ENCODE peak calls at places on chromosome 19, in ten cellular contexts. A, W, S, R, Q, K, D, V, T and N are unnamed samples.

GRCh38 chr19:35756373-35757230 is at the start of gene HSPB6:
- DNase-seq in W (peak; percentile 80), V (no peak), D (peak; percentile 51), T (peak; percentile 70), Q (no peak), S (peak; percentile 86), K (no peak), R (no peak), A (no peak), N (peak; percentile 68)

GRCh38 chr19:5850743-5851293 is 431 bp downstream of the FUT3 start:
- DNase-seq in Q (no peak), R (no peak), D (peak; percentile 62), T (no peak), S (no peak), A (peak; percentile 51), K (no peak), V (no peak), W (no peak), N (no peak)

GRCh38 chr19:17654993-17655392 is 33.2 kb downstream of the UNC13A start:
- DNase-seq in S (no peak), A (no peak), T (peak; percentile 48), V (no peak), W (no peak), D (peak; percentile 67), R (peak; percentile 83), Q (no peak), K (no peak), N (no peak)

GRCh38 chr19:55674841-55675660 is at the start of gene EPN1:
- DNase-seq in A (peak; percentile 95), Q (peak; percentile 95), D (peak; percentile 97), V (peak; percentile 96), W (peak; percentile 97), S (peak; percentile 98), R (peak; percentile 100), K (peak; percentile 98), T (peak; percentile 99), N (peak; percentile 98)

GRCh38 chr19:17075860-17076538 is 422 bp downstream of the MYO9B start:
- DNase-seq in T (peak; percentile 82), W (peak; percentile 36), S (peak; percentile 51), Q (no peak), R (peak; percentile 77), D (peak; percentile 55), A (peak; percentile 13), K (peak; percentile 85), V (peak; percentile 35), N (no peak)

GRCh38 chr19:39497850-39498261 is 891 bp upstream of the DLL3 start:
- DNase-seq in V (no peak), T (peak; percentile 89), A (no peak), D (peak; percentile 36), R (peak; percentile 69), Q (no peak), K (no peak), S (no peak), W (no peak), N (peak; percentile 39)

GRCh38 chr19:40178756-40179155 is 12.5 kb upstream of the MAP3K10 start:
- DNase-seq in Q (no peak), W (no peak), S (no peak), K (no peak), D (no peak), A (peak; percentile 39), T (no peak), V (no peak), R (no peak), N (no peak)

GRCh38 chr19:39968789-39969188 is 2.2 kb upstream of the PSMC4 start:
- DNase-seq in S (no peak), R (no peak), D (peak; percentile 16), V (no peak), K (no peak), A (no peak), T (no peak), W (no peak), Q (no peak), N (no peak)

GRCh38 chr19:38831142-38831605 is 420 bp downstream of the ECH1 start:
- DNase-seq in W (peak; percentile 76), D (peak; percentile 88), S (peak; percentile 85), Q (no peak), T (peak; percentile 57), A (peak; percentile 86), V (no peak), R (peak; percentile 69), K (peak; percentile 84), N (peak; percentile 59)

GRCh38 chr19:48469056-48469881 is at the start of gene CYTH2:
- DNase-seq in Q (peak; percentile 100), D (peak; percentile 100), A (peak; percentile 100), V (peak; percentile 98), T (peak; percentile 100), K (peak; percentile 93), R (peak; percentile 100), W (peak; percentile 99), S (peak; percentile 100), N (peak; percentile 100)

GRCh38 chr19:48466571-48467325 is 2.4 kb upstream of the CYTH2 start:
- DNase-seq in T (no peak), A (peak; percentile 67), D (no peak), W (no peak), K (no peak), V (no peak), S (no peak), Q (no peak), R (no peak), N (no peak)

GRCh38 chr19:48470856-48471255 is 1.7 kb downstream of the CYTH2 start:
- DNase-seq in K (no peak), A (no peak), T (no peak), S (no peak), W (no peak), Q (no peak), D (no peak), R (no peak), V (no peak), N (no peak)

GRCh38 chr19:48470281-48470680 is 1.1 kb downstream of the CYTH2 start:
- DNase-seq in W (no peak), T (no peak), Q (no peak), R (no peak), A (no peak), V (no peak), D (no peak), S (peak; percentile 34), K (no peak), N (no peak)

GRCh38 chr19:48468806-48469055 is 438 bp upstream of the CYTH2 start:
- DNase-seq in K (peak; percentile 100), T (no peak), W (no peak), S (no peak), A (no peak), V (no peak), R (no peak), D (no peak), Q (no peak), N (no peak)
- H3K27ac ChIP-seq in K (no peak overlapping the region), T (no peak overlapping the region), W (peak overlapping the region; percentile 99), S (peak overlapping the region; percentile 52), A (peak overlapping the region; percentile 83), V (peak overlapping the region; percentile 52), R (peak overlapping the region; percentile 71), D (peak overlapping the region; percentile 95), Q (peak overlapping the region; percentile 42), N (no peak overlapping the region)

GRCh38 chr19:49423985-49424303 is 703 bp upstream of the PTH2 start:
- DNase-seq in Q (no peak), D (no peak), A (no peak), S (no peak), W (no peak), V (no peak), K (no peak), T (no peak), R (no peak), N (no peak)

GRCh38 chr19:49425178-49425577 is at the start of gene GFY:
- DNase-seq in Q (no peak), W (no peak), K (peak; percentile 54), T (no peak), A (no peak), V (no peak), D (no peak), R (no peak), S (no peak), N (no peak)

GRCh38 chr19:49427339-49427738 is 2.2 kb downstream of the GFY start:
- DNase-seq in S (no peak), K (peak; percentile 52), A (no peak), T (no peak), W (no peak), Q (no peak), D (no peak), R (no peak), V (no peak), N (no peak)

GRCh38 chr19:49427855-49428546 is 2.8 kb downstream of the GFY start:
- DNase-seq in D (no peak), S (no peak), Q (no peak), T (peak; percentile 88), R (peak; percentile 78), V (no peak), A (peak; percentile 14), K (peak; percentile 65), W (no peak), N (no peak)

DNA sequence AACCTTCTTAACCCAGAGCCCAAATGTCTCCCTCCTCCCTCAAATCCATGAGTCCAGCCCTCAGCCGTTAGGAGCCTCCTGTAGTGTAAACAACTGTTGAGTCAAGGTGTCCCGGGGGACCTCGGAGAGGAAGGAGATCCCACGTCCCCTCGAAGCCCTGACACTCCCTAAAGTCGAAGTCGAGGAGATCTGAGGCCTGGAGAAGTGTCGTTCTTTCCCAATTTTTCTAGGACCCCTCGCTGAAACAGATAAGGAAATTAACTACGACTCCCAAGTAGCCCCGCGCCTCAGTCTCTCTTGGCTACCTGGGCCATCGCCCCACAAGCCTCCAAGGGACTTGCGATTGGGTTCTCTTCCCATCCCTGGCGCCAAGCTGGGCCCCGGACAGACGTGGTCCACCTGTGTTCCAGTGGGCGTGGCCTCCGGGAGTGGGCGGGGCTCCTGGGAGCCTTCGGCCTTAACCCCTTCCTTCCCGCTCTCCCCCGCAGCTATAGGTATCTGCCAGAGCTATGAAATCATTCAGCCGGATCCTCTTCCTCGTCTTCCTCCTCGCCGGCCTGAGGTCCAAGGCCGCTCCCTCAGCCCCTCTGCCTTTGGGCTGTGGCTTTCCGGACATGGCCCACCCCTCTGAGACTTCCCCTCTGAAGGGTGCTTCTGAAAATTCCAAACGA is 869 bp downstream of the GFY start:
- DNase-seq in A (no peak), R (peak; percentile 88), T (peak; percentile 98), W (no peak), S (no peak), V (no peak), Q (no peak), D (no peak), K (peak; percentile 76), N (peak; percentile 50)
- H3K4me1 ChIP-seq in A (peaks cover 14% of the 10 kb centered on the region), R (peaks cover 64% of the 10 kb centered on the region), T (peaks cover 45% of the 10 kb centered on the region), W (peaks cover 47% of the 10 kb centered on the region), S (peaks cover 38% of the 10 kb centered on the region), V (peaks cover 51% of the 10 kb centered on the region), Q (peaks cover 13% of the 10 kb centered on the region), D (peaks cover 8% of the 10 kb centered on the region), K (peaks cover 36% of the 10 kb centered on the region), N (peaks cover 35% of the 10 kb centered on the region)

DNA sequence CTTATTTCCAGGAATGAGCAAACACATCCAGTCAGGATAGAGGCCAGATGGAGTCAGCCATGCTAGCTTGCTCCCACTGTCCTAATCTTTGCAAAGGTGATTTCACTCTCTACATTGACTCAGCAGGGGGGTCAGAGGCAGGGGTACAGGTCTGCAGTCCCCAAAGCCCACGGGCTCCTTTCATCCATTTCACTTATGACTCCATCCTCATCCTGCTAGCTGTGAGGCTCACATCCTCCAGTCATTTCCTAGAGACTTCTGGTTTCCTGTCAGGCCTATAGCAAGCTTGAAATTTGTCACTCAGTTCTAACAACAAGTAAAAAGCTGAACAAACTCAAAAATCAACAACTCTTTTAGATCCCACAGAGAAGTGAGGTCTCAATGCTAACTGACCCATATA is 63.4 kb upstream of the CEACAM8 start:
- DNase-seq in K (no peak), D (no peak), A (no peak), W (no peak), S (no peak), V (no peak), T (no peak), R (no peak), Q (no peak), N (no peak)
- H3K27ac ChIP-seq in K (no peak overlapping the region), D (no peak overlapping the region), A (no peak overlapping the region), W (no peak overlapping the region), S (no peak overlapping the region), V (no peak overlapping the region), T (no peak overlapping the region), R (no peak overlapping the region), Q (no peak overlapping the region), N (no peak overlapping the region)

GRCh38 chr19:13036366-13036976 is 41.2 kb downstream of the NFIX start:
- DNase-seq in S (peak; percentile 54), T (no peak), A (peak; percentile 83), W (no peak), K (no peak), R (peak; percentile 44), Q (peak; percentile 83), V (no peak), D (peak; percentile 79), N (no peak)
- H3K4me1 ChIP-seq in S (peaks cover 100% of the 10 kb centered on the region), T (peaks cover 8% of the 10 kb centered on the region), A (peaks cover 95% of the 10 kb centered on the region), W (peaks cover 100% of the 10 kb centered on the region), K (peaks cover 100% of the 10 kb centered on the region), R (peaks cover 6% of the 10 kb centered on the region), Q (peaks cover 99% of the 10 kb centered on the region), V (no peaks in the 10 kb centered on the region), D (peaks cover 28% of the 10 kb centered on the region), N (peaks cover 58% of the 10 kb centered on the region)